ENCODE peak calls at places on chromosomes 7 and 10, in four cellular contexts. J is GM12878, Q is A549, K is K562. B is an unnamed sample.

GRCh38 chr10:132520147-132520811 is 17.3 kb upstream of the INPP5A start:
- DNase-seq in J (no peak), Q (no peak), K (no peak), B (peak; percentile 57)

GRCh38 chr10:122561212-122561611 is 658 bp downstream of the DMBT1 start:
- DNase-seq in J (no peak), Q (no peak), K (no peak), B (no peak)

GRCh38 chr7:69663911-69664310 is 65.6 kb downstream of the AUTS2 start:
- DNase-seq in J (no peak), Q (no peak), K (no peak), B (no peak)

GRCh38 chr10:122052702-122053101 is 63.7 kb downstream of the TACC2 start:
- DNase-seq in J (no peak), Q (no peak), K (no peak), B (peak; percentile 21)

GRCh38 chr10:4937346-4937745 is 25.9 kb upstream of the AKR1C1 start:
- DNase-seq in J (no peak), Q (no peak), K (no peak), B (no peak)

GRCh38 chr10:119246862-119247549 is 39.6 kb downstream of the GRK5 start:
- DNase-seq in J (no peak), Q (no peak), K (no peak), B (peak; percentile 97)

GRCh38 chr7:48426966-48427555 is 255.8 kb downstream of the ABCA13 start:
- DNase-seq in J (no peak), Q (peak; percentile 27), K (no peak), B (peak; percentile 44)

GRCh38 chr7:85673881-85674280 is 487.0 kb upstream of the SEMA3D start:
- DNase-seq in J (no peak), Q (no peak), K (no peak), B (no peak)

GRCh38 chr10:129161184-129161583 is 305.9 kb upstream of the MGMT start:
- DNase-seq in J (no peak), Q (no peak), K (no peak), B (peak; percentile 5)

GRCh38 chr7:158812684-158813083 is 16.6 kb downstream of the ESYT2 start:
- DNase-seq in J (no peak), Q (no peak), K (no peak), B (no peak)

GRCh38 chr7:93016681-93017349 is 101.0 kb downstream of the SAMD9 start:
- DNase-seq in J (no peak), Q (no peak), K (no peak), B (peak; percentile 45)

GRCh38 chr7:124152859-124153692 is 120.2 kb upstream of the TMEM229A start:
- DNase-seq in J (no peak), Q (peak; percentile 46), K (no peak), B (peak; percentile 66)

GRCh38 chr7:154296443-154296842 is 244.2 kb downstream of the DPP6 start:
- DNase-seq in J (no peak), Q (no peak), K (no peak), B (no peak)

GRCh38 chr7:4893929-4894475 is 10.5 kb upstream of the RADIL start:
- DNase-seq in J (no peak), Q (no peak), K (no peak), B (no peak)

GRCh38 chr10:101655581-101655980 is 39.4 kb downstream of the FBXW4 start:
- DNase-seq in J (no peak), Q (no peak), K (no peak), B (peak; percentile 47)

GRCh38 chr10:25631471-25631870 is 302.6 kb upstream of the MYO3A start:
- DNase-seq in J (no peak), Q (no peak), K (no peak), B (no peak)

GRCh38 chr10:94361161-94361794 is 1.5 kb downstream of the NOC3L start:
- DNase-seq in J (peak; percentile 16), Q (peak; percentile 21), K (no peak), B (no peak)

GRCh38 chr7:132092106-132092505 is 484.2 kb downstream of the PLXNA4 start:
- DNase-seq in J (no peak), Q (no peak), K (no peak), B (no peak)

GRCh38 chr7:927031-927671 is 27.3 kb downstream of the ADAP1 start:
- DNase-seq in J (no peak), Q (no peak), K (no peak), B (no peak)

GRCh38 chr7:44759246-44759645 is 10.6 kb downstream of the ZMIZ2 start:
- DNase-seq in J (no peak), Q (no peak), K (no peak), B (no peak)

GRCh38 chr10:13360587-13360986 is 12.5 kb upstream of the SEPHS1 start:
- DNase-seq in J (no peak), Q (no peak), K (no peak), B (no peak)
- TF ChIP-seq POLR2A in J (no peak), Q (no peak), K (no peak), B (no peak)

DNA sequence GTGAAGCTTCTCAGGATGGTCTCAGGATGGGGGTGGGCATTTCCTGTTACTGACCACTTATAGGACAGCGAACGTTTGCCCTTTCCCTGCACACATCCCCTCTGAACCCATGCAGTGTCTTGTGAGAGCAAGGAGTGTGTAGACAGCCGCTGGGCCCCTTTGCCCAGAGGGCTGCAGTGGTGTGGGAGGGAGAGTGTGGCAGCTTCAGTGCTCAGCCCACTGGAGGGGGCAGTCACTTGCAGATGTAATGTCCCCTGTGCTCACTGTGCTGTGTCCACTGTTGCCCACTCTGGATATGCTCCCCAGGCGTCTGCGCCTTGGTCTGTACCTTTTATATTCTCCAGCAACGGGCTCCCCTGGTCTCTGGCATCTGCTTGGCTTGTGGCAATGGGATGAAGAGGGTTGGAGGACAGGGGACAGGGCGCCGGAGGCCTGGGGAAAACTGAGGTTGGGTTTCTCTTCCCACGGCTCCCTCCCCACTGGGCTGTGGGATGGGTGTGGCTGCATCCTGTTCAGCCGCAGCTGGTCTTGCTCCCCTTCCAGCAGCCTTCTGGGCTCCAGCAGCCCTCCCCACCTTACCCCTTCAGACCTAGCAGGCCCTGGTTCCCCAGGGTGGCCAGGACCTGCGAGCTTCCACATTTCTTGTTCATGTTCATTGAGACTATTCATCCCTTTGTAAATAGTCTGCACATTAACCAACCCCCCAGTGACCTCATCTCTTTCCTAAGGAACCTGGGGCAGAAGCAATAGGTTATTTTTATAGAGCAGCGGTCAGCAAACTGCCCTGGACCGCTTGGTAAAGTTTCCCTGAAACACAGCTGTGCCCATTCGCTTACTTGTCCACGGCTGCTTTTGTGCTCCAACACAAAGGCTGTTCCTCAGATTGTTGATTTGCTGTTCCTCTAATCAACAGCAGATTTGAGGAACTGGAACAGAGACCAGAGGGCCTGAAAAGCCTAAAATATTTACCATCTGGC is 6.1 kb downstream of the ZNF789 start:
- DNase-seq in J (no peak), Q (no peak), K (no peak), B (no peak)
- TF ChIP-seq RCOR1 in J (no peak), Q (no peak), K (no peak), B (no peak)

GRCh38 chr10:68600041-68600778 is 40.1 kb downstream of the TET1 start:
- DNase-seq in J (peak; percentile 48), Q (peak; percentile 74), K (peak; percentile 68), B (peak; percentile 87)
- TF ChIP-seq POLR2A in J (peak; percentile 73), Q (peak; percentile 52), K (no peak), B (no peak)

GRCh38 chr10:98374176-98374969 is 40.6 kb downstream of the PYROXD2 start:
- DNase-seq in J (no peak), Q (no peak), K (no peak), B (peak; percentile 91)

GRCh38 chr10:98377536-98377935 is 37.4 kb downstream of the PYROXD2 start:
- DNase-seq in J (no peak), Q (no peak), K (no peak), B (no peak)

GRCh38 chr10:98377001-98377400 is 38.0 kb downstream of the PYROXD2 start:
- DNase-seq in J (no peak), Q (no peak), K (no peak), B (no peak)

GRCh38 chr10:98378722-98379121 is 36.3 kb downstream of the PYROXD2 start:
- DNase-seq in J (no peak), Q (no peak), K (no peak), B (peak; percentile 91)

GRCh38 chr10:98376485-98376884 is 38.5 kb downstream of the PYROXD2 start:
- DNase-seq in J (no peak), Q (no peak), K (no peak), B (peak; percentile 69)
- TF ChIP-seq RCOR1 in J (no peak), Q (no peak), K (no peak), B (no peak)

DNA sequence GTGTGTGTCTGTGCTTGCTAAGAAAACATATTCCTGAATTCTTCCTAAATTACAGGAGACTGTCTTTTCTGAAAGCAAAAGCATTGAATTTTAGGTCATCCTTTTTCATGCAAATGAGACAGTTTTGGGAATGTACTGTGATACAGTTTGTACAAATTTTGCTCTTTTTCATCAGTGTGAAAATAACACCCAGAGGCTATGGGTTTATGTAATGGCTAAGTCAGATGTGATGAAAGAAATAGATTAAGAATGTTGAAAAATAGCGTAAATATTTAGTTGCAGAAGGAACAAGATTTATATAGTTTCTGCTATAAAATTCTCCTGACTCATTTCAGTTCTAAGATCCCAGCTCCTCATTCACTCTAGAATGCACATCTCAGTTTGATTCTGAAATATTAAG is 24.6 kb downstream of the POM121L12 start:
- DNase-seq in J (no peak), Q (no peak), K (no peak), B (no peak)
- TF ChIP-seq POLR2A in J (no peak), Q (no peak), K (no peak), B (no peak)